ENCODE peak calls at places on chromosome 13, in nine cellular contexts. K is GM12865, U is thyroid gland, J is kidney, X is adrenal gland, V is astrocyte of the cerebellum, A is Peyer's patch, Q is choroid plexus epithelial cell, I is cardiac fibroblast. Z is an unnamed sample.

GRCh38 chr13:110633776-110634175 is 18.4 kb downstream of the NAXD start:
- DNase-seq in K (no peak), U (no peak), J (no peak), X (no peak), V (no peak), A (no peak), Q (no peak), I (no peak), Z (no peak)

GRCh38 chr13:32409561-32410440 is 18.1 kb downstream of the N4BP2L1 start:
- DNase-seq in K (no peak), U (peak), J (no peak), X (no peak), V (peak), A (no peak), Q (peak), I (peak), Z (no peak)

GRCh38 chr13:34174671-34175145 is 356.8 kb downstream of the RFC3 start:
- DNase-seq in K (no peak), U (no peak), J (no peak), X (no peak), V (no peak), A (no peak), Q (peak), I (peak), Z (peak)

GRCh38 chr13:23456437-23456836 is 22.9 kb upstream of the SACS start:
- DNase-seq in K (no peak), U (no peak), J (no peak), X (no peak), V (no peak), A (no peak), Q (no peak), I (no peak), Z (no peak)

GRCh38 chr13:53783466-53783865 is 754.9 kb downstream of the OLFM4 start:
- DNase-seq in K (no peak), U (no peak), J (peak), X (no peak), V (no peak), A (no peak), Q (no peak), I (no peak), Z (no peak)

GRCh38 chr13:110415669-110416068 is 108.6 kb downstream of the COL4A2 start:
- DNase-seq in K (peak), U (no peak), J (no peak), X (peak), V (no peak), A (no peak), Q (no peak), I (no peak), Z (no peak)

GRCh38 chr13:101757446-101758039 is 305.1 kb downstream of the ITGBL1 start:
- DNase-seq in K (peak), U (no peak), J (no peak), X (no peak), V (peak), A (no peak), Q (peak), I (peak), Z (no peak)

GRCh38 chr13:67148219-67148583 is 81.9 kb downstream of the PCDH9 start:
- DNase-seq in K (no peak), U (no peak), J (no peak), X (no peak), V (no peak), A (no peak), Q (peak), I (peak), Z (no peak)

GRCh38 chr13:74423434-74423833 is 289.2 kb upstream of the KLF12 start:
- DNase-seq in K (no peak), U (no peak), J (no peak), X (no peak), V (no peak), A (no peak), Q (peak), I (no peak), Z (no peak)

GRCh38 chr13:99916366-99917103 is 55.0 kb downstream of the ZIC5 start:
- DNase-seq in K (peak), U (no peak), J (no peak), X (no peak), V (peak), A (no peak), Q (peak), I (peak), Z (peak)

GRCh38 chr13:24627090-24627714 is 53.0 kb upstream of the ATP12A start:
- DNase-seq in K (no peak), U (peak), J (no peak), X (no peak), V (no peak), A (peak), Q (no peak), I (peak), Z (no peak)

DNA sequence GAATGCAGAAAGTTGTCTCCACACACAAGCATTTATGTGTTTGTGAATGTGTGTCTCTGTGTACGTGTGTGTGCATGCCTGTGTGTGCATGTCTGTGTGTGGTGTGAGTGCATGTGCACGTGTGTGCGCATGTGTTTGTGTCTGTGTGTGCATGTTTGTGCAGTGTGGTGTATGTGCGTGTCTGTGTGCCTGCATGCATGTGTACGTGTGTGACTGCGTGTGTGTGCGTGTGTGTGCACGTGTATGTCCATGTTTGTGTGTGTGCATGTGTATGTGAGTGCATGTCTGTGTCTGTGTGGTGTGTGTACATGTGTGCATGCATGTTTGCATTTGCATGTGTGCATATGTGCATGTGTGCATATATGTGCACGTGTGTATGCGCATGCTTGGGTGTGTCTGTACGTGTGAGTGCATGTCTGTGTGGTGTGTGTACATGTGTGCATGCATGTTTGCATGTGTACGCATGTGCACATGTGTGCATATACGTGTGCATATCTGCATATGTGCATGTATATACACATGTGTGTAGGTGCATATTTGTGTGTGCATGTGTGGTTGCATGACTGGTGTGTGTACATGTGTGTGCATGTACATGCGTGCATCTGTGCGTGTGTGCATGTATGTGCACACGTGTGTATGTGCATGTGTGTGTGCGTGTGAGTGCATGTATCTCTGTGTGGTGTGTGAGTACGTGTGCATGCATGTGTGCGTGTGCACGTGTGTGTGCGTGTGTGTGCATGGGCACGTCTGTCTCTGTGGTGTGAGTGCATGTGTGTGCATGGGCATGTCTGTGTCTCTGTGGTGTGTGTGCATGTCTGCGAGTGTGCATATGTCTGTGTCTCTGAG is 8.2 kb upstream of the TMEM255B start:
- DNase-seq in K (no peak), U (no peak), J (no peak), X (no peak), V (no peak), A (no peak), Q (no peak), I (no peak), Z (no peak)
- H3K4me3 ChIP-seq in K (no peak), U (no peak), J (no peak), X (no peak), V (no peak), A (no peak), Q (no peak), I (no peak), Z (no peak)

GRCh38 chr13:93007928-93008327 is 218.7 kb upstream of the GPC6 start:
- DNase-seq in K (no peak), U (no peak), J (no peak), X (no peak), V (no peak), A (no peak), Q (no peak), I (no peak), Z (no peak)

GRCh38 chr13:93003531-93003930 is 223.1 kb upstream of the GPC6 start:
- DNase-seq in K (no peak), U (no peak), J (no peak), X (no peak), V (no peak), A (no peak), Q (no peak), I (no peak), Z (no peak)

GRCh38 chr13:93002071-93002470 is 224.5 kb upstream of the GPC6 start:
- DNase-seq in K (no peak), U (no peak), J (no peak), X (no peak), V (no peak), A (no peak), Q (no peak), I (no peak), Z (no peak)

DNA sequence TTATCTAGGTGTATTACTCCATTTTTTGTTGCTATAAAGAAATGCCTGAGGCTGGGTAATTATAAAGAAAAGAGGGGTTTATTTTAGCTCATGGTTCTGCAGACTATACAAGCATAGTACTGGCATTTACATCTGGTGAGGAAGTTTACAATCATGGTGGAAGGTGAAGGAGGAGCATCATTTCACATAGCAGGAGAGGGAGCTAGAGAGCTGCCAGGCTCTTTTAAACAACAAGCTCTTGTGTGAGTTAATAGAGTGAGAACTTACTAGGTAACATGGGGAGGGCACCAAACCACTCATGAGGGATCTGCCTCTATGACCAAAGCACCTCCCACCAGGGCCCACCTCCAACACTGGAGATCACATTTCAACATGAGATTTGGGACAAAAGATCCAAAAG is 221.7 kb upstream of the GPC6 start:
- DNase-seq in K (no peak), U (no peak), J (no peak), X (no peak), V (no peak), A (no peak), Q (peak), I (peak), Z (no peak)
- TF ChIP-seq CTCF in K (no peak), U (no peak), J (no peak), X (no peak), V (no peak), A (no peak), Q (peak), I (peak), Z (peak)

GRCh38 chr13:113045214-113046007 is 60.2 kb upstream of the F7 start:
- DNase-seq in K (no peak), U (no peak), J (peak), X (no peak), V (no peak), A (no peak), Q (no peak), I (no peak), Z (no peak)
- H3K4me3 ChIP-seq in K (no peak), U (no peak), J (no peak), X (no peak), V (no peak), A (no peak), Q (no peak), I (no peak), Z (no peak)

GRCh38 chr13:106477303-106477702 is 58.2 kb downstream of the EFNB2 start:
- DNase-seq in K (no peak), U (no peak), J (no peak), X (no peak), V (no peak), A (no peak), Q (no peak), I (no peak), Z (no peak)
- TF ChIP-seq CTCF in K (no peak), U (no peak), J (no peak), X (no peak), V (no peak), A (no peak), Q (no peak), I (no peak), Z (no peak)

DNA sequence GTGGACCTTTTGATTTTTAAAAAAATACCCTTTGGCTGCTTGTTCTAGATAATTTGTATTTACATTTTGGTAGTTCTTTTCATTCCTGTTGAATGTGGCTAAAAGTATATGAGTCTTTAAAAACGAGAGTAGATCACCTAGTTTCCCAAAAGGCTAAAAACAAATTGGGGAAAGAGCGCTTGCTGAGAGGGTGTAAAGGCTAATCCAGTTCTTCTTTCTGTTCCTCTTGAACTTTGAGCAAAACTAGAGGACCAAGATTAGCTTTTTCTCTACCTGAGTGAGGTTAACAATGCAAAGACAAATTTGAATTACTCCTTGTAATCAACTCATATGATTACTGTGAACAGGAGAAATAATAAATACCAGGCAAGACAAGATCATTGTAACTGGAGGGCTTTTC is 2513.2 kb downstream of the PCDH9 start:
- DNase-seq in K (no peak), U (no peak), J (no peak), X (no peak), V (no peak), A (no peak), Q (no peak), I (no peak), Z (no peak)
- H3K4me3 ChIP-seq in K (no peak), U (no peak), J (no peak), X (no peak), V (no peak), A (no peak), Q (no peak), I (no peak), Z (no peak)

Z was measured in AG04449.